ENCODE peak calls at places on chromosomes 1 and 21, in eight cellular contexts. Y is NCI-H146; A is Calu3; X is colonic mucosa; L is stimulated activated CD4-positive, alpha-beta T cell treated with anti-CD3 and anti-CD28 coated beads, Interleukin-15, amount 100 ng/mL, for 1 hour; T is BJ; U is RPMI8226; Z is T-cell. N is an unnamed sample.
A peak's percentile ranks its signal among the peaks of the same experiment; 100 is the strongest.

GRCh38 chr1:162530318-162530984 is 31.1 kb upstream of the UAP1 start:
- DNase-seq in Y (no peak), A (no peak), X (no peak), L (no peak), T (no peak), U (peak; percentile 25), Z (no peak), N (no peak)

GRCh38 chr1:44114098-44114497 is 4.5 kb upstream of the KLF17 start:
- DNase-seq in Y (no peak), A (no peak), X (no peak), L (no peak), T (no peak), U (no peak), Z (no peak), N (no peak)

GRCh38 chr1:109198043-109198695 is 15.5 kb upstream of the SARS1 start:
- DNase-seq in Y (no peak), A (no peak), X (no peak), L (no peak), T (peak; percentile 59), U (no peak), Z (no peak), N (no peak)

GRCh38 chr1:39663559-39663958 is 8.3 kb downstream of the NT5C1A start:
- DNase-seq in Y (no peak), A (no peak), X (no peak), L (no peak), T (no peak), U (no peak), Z (no peak), N (no peak)

GRCh38 chr1:19220080-19220846 is 10.2 kb upstream of the UBR4 start:
- DNase-seq in Y (no peak), A (no peak), X (no peak), L (no peak), T (no peak), U (no peak), Z (no peak), N (no peak)

GRCh38 chr21:37225440-37225839 is 41.7 kb downstream of the VPS26C start:
- DNase-seq in Y (no peak), A (no peak), X (no peak), L (no peak), T (no peak), U (no peak), Z (peak; percentile 46), N (no peak)

GRCh38 chr1:118945460-118945859 is 42.7 kb downstream of the TBX15 start:
- DNase-seq in Y (no peak), A (no peak), X (no peak), L (no peak), T (no peak), U (no peak), Z (no peak), N (no peak)

GRCh38 chr1:18234790-18235242 is 127.2 kb downstream of the IGSF21 start:
- DNase-seq in Y (peak; percentile 2), A (peak; percentile 38), X (peak; percentile 58), L (no peak), T (no peak), U (peak; percentile 76), Z (no peak), N (peak; percentile 75)

GRCh38 chr1:115210302-115210711 is 121.0 kb upstream of the TSPAN2 start:
- DNase-seq in Y (no peak), A (no peak), X (no peak), L (no peak), T (peak; percentile 69), U (no peak), Z (no peak), N (no peak)

GRCh38 chr1:6889875-6890480 is 104.7 kb downstream of the CAMTA1 start:
- DNase-seq in Y (peak; percentile 8), A (peak; percentile 57), X (peak; percentile 69), L (no peak), T (no peak), U (peak; percentile 78), Z (peak; percentile 35), N (no peak)

GRCh38 chr21:40846057-40846456 is 901 bp downstream of the DSCAM start:
- DNase-seq in Y (peak; percentile 21), A (no peak), X (no peak), L (no peak), T (no peak), U (no peak), Z (no peak), N (no peak)

GRCh38 chr1:160777486-160778089 is 18.4 kb upstream of the LY9 start:
- DNase-seq in Y (peak; percentile 2), A (peak; percentile 58), X (peak; percentile 66), L (no peak), T (no peak), U (peak; percentile 75), Z (peak; percentile 38), N (no peak)

GRCh38 chr1:8510041-8510823 is 192.3 kb downstream of the SLC45A1 start:
- DNase-seq in Y (no peak), A (no peak), X (no peak), L (peak; percentile 33), T (peak; percentile 94), U (no peak), Z (peak; percentile 52), N (no peak)

GRCh38 chr1:59814180-59814900 is 409 bp upstream of the HOOK1 start:
- DNase-seq in Y (peak; percentile 99), A (peak; percentile 91), X (peak; percentile 92), L (peak; percentile 71), T (no peak), U (peak; percentile 99), Z (peak; percentile 90), N (peak; percentile 94)

GRCh38 chr21:30434033-30434631 is 4.1 kb downstream of the KRTAP13-4 start:
- DNase-seq in Y (no peak), A (peak; percentile 21), X (peak; percentile 22), L (no peak), T (no peak), U (peak; percentile 47), Z (no peak), N (peak; percentile 57)

N was measured in ecto neural progenitor cell.